ENCODE peak calls at places on chromosomes 13 and 19, in nine cellular contexts. G is effector memory CD4-positive, alpha-beta T cell; W is heart left ventricle; S is PC-3; A is thoracic aorta; U is mammary epithelial cell; Z is ascending aorta; H is IMR-90; P is fibroblast of lung. O is an unnamed sample. For H3K27me3, the result is how much of the 10 kb centered on the place peaks cover.

GRCh38 chr13:73173160-73173905 is 114.5 kb downstream of the KLF5 start:
- DNase-seq in G (no peak), W (no peak), S (peak), A (no peak), U (no peak), Z (no peak), H (no peak), P (no peak), O (no peak)

GRCh38 chr19:5983367-5983955 is 5.5 kb upstream of the RANBP3 start:
- DNase-seq in G (no peak), W (no peak), S (no peak), A (no peak), U (no peak), Z (no peak), H (no peak), P (peak), O (no peak)

GRCh38 chr13:51241720-51242119 is 19.5 kb downstream of the FAM124A start:
- DNase-seq in G (no peak), W (no peak), S (no peak), A (no peak), U (no peak), Z (no peak), H (no peak), P (peak), O (no peak)

GRCh38 chr13:45595968-45596367 is 19.6 kb downstream of the ERICH6B start:
- DNase-seq in G (no peak), W (no peak), S (no peak), A (no peak), U (peak), Z (no peak), H (no peak), P (no peak), O (no peak)

GRCh38 chr19:3979289-3979673 is 6.0 kb downstream of the EEF2 start:
- DNase-seq in G (no peak), W (peak), S (no peak), A (no peak), U (no peak), Z (no peak), H (no peak), P (no peak), O (no peak)

GRCh38 chr19:42140125-42140754 is 8.0 kb upstream of the POU2F2 start:
- DNase-seq in G (no peak), W (peak), S (peak), A (no peak), U (peak), Z (no peak), H (peak), P (peak), O (peak)

GRCh38 chr13:98500963-98501421 is 75.9 kb downstream of the STK24 start:
- DNase-seq in G (no peak), W (no peak), S (no peak), A (no peak), U (no peak), Z (no peak), H (no peak), P (no peak), O (no peak)

GRCh38 chr19:45862271-45862563 is 730 bp downstream of the SYMPK start:
- DNase-seq in G (no peak), W (no peak), S (peak), A (no peak), U (no peak), Z (no peak), H (no peak), P (no peak), O (no peak)

GRCh38 chr13:44921931-44922758 is 67.1 kb downstream of the NUFIP1 start:
- DNase-seq in G (no peak), W (peak), S (peak), A (peak), U (peak), Z (peak), H (peak), P (peak), O (no peak)

GRCh38 chr19:47239152-47239551 is 8.2 kb upstream of the BBC3 start:
- DNase-seq in G (no peak), W (no peak), S (no peak), A (no peak), U (no peak), Z (no peak), H (no peak), P (no peak), O (no peak)

GRCh38 chr13:43196171-43196611 is 172.8 kb downstream of the DNAJC15 start:
- DNase-seq in G (no peak), W (peak), S (no peak), A (no peak), U (no peak), Z (no peak), H (peak), P (peak), O (no peak)

GRCh38 chr13:101579291-101579802 is 126.9 kb downstream of the ITGBL1 start:
- DNase-seq in G (no peak), W (no peak), S (peak), A (no peak), U (peak), Z (no peak), H (peak), P (peak), O (no peak)

GRCh38 chr19:57903298-57904174 is 12.9 kb downstream of the ZNF417 start:
- DNase-seq in G (no peak), W (no peak), S (peak), A (no peak), U (peak), Z (no peak), H (peak), P (peak), O (no peak)

DNA sequence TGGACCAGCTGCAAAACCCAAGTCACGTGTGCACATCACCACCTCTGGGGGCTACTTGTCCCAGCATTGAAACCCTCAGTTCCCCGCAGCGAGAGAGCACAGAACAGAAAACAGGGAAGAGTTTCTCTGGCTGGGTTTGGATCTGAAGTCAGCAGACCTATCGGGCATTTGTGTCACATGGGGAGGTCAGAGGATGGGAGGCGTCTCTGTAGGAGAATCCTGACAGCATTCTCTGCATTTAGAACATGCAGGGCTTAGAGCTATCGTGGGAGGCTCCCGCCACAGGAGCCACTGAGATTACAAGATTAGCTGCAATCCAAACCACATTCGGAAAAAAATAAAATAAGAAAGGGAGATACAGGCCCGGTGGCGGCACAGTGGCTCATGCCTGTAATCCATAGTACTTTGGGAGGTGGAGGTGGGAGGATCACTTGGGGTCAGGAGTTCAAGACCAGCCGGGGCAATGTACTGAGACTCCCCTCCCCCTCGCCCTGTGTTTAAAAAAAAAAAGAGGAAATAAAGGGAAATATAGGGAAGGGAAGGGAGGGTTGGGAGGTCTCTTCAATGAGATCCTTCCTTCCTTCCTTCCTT is 2.9 kb upstream of the TLE6 start:
- DNase-seq in G (no peak), W (peak), S (no peak), A (no peak), U (no peak), Z (no peak), H (no peak), P (no peak), O (peak)
- H3K27me3 ChIP-seq in G (under half), W (under half), S (under half), A (under half), U (under half), Z (under half), H (under half), P (under half), O (under half)

GRCh38 chr19:8452446-8453123 is 7.8 kb downstream of the HNRNPM start:
- DNase-seq in G (no peak), W (no peak), S (no peak), A (no peak), U (no peak), Z (no peak), H (no peak), P (no peak), O (no peak)
- H3K27me3 ChIP-seq in G (under half), W (under half), S (under half), A (under half), U (under half), Z (under half), H (under half), P (under half), O (under half)

DNA sequence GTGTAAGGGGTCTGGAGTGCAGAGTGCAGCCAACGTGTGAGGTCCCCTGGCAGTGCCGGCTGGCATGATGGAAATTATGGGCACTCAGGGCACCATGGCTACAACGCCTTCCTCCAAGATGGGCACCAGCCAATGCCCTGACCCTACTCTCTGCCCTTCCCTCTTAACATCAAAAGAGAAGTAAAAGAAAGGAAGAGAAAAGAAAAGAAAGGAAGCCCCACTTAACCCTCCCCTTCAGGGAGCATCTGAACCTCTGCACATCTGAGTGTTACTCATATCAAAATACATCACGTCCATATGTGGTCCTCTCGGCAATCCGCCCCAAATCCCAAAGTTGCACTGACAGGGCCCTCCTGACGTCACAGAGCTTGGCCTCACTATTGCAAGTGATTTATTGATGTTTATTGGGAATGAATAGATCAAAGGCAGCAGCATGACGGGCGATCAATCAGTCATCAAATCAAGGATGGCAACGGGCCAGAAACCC is 1.4 kb downstream of the TSHZ3 start:
- DNase-seq in G (no peak), W (no peak), S (no peak), A (no peak), U (no peak), Z (no peak), H (peak), P (peak), O (no peak)
- H3K27me3 ChIP-seq in G (under half), W (under half), S (under half), A (under half), U (under half), Z (under half), H (under half), P (under half), O (under half)

GRCh38 chr19:44278181-44278690 is 18.6 kb downstream of the ZNF233 start:
- DNase-seq in G (no peak), W (no peak), S (peak), A (no peak), U (peak), Z (no peak), H (peak), P (no peak), O (no peak)
- H3K27me3 ChIP-seq in G (under half), W (under half), S (under half), A (under half), U (under half), Z (under half), H (under half), P (under half), O (under half)

GRCh38 chr13:112984501-112984900 is 15.5 kb downstream of the MCF2L start:
- DNase-seq in G (no peak), W (no peak), S (no peak), A (no peak), U (no peak), Z (no peak), H (no peak), P (no peak), O (no peak)

GRCh38 chr13:112984954-112985802 is 16.2 kb downstream of the MCF2L start:
- DNase-seq in G (no peak), W (no peak), S (no peak), A (no peak), U (no peak), Z (no peak), H (no peak), P (no peak), O (no peak)

GRCh38 chr13:112982281-112983041 is 13.4 kb downstream of the MCF2L start:
- DNase-seq in G (no peak), W (no peak), S (no peak), A (no peak), U (no peak), Z (no peak), H (no peak), P (no peak), O (no peak)

GRCh38 chr13:112983042-112983305 is 14.0 kb downstream of the MCF2L start:
- DNase-seq in G (no peak), W (no peak), S (no peak), A (no peak), U (no peak), Z (no peak), H (no peak), P (no peak), O (no peak)

DNA sequence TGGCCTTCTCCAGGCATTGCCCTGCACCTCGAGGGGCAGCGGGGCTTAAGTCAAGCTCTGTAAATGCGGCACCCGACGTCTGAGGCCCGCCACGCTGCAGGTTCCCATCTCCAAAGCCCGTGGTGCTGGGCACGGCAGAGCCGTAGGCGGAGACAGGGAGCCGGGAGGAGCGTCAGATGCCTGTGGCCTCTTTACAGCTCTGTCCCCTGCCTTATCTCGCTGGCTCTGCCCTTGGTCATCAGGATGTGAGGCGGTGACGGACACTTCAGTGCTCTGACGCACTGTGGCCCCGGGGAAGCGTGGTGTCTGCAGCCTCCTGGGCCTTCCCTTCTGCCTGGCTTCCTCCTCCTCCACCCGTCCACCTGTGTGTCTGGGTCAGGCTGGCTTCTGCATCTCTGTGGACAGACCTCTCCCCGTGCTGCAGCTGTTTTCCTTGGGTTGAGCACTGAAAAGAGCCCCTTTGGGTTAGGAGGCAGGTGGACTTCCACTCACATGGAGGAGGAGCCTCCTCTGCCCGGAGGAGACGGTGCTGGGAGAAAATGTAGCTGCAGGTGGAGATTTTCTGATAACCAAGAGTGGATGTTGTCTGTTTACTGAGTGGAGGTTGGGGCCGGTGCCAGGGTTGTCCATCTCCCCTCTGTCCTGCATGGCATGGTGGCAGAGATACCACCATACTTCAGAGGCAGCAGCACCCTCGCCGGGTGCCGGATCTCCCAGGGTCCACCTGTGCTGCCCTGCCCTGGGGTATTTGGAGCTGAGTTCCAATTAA is 14.6 kb downstream of the MCF2L start:
- DNase-seq in G (no peak), W (no peak), S (no peak), A (no peak), U (no peak), Z (no peak), H (no peak), P (no peak), O (no peak)
- H3K27me3 ChIP-seq in G (under half), W (under half), S (under half), A (under half), U (under half), Z (under half), H (half or more), P (under half), O (under half)

DNA sequence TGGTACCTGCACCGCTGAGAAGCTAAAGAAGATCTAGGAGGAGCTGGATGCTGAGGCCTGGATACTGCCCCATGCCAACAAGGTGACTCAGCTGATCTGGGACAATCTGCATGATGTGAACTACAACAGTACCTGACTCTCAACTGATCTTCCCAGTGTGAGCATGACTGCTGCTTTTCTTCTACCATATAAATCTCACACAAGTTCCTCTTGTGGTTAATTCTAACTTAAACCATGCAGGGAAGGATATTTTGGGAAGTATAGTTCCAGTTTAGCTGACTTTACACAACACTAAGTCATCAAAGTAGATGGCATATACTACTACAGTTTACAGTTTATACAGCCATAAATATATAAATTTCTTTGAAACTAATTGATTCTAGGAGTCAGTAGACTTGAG is 91.9 kb downstream of the SLAIN1 start:
- DNase-seq in G (no peak), W (no peak), S (no peak), A (no peak), U (no peak), Z (no peak), H (no peak), P (no peak), O (no peak)
- H3K27me3 ChIP-seq in G (under half), W (under half), S (under half), A (under half), U (under half), Z (under half), H (under half), P (under half), O (under half)

O was measured in upper lobe of right lung.